ENCODE peak calls at places on chromosomes 6 and 20, in four cellular contexts. U, S, I and A are unnamed samples.

GRCh38 chr6:127117979-127118504 is 429 bp upstream of the RSPO3 start:
- DNase-seq in U (no peak), S (peak), I (no peak), A (no peak)

GRCh38 chr6:16216501-16217155 is 21.8 kb upstream of the GMPR start:
- DNase-seq in U (no peak), S (no peak), I (no peak), A (no peak)

GRCh38 chr6:74891358-74891811 is 314.5 kb downstream of the COL12A1 start:
- DNase-seq in U (no peak), S (no peak), I (no peak), A (no peak)

GRCh38 chr6:101296184-101296583 is 97.3 kb upstream of the GRIK2 start:
- DNase-seq in U (no peak), S (no peak), I (no peak), A (peak)

GRCh38 chr6:39137235-39137634 is 22.2 kb upstream of the SAYSD1 start:
- DNase-seq in U (peak), S (no peak), I (no peak), A (no peak)

GRCh38 chr20:1855113-1855512 is 40.1 kb upstream of the SIRPA start:
- DNase-seq in U (no peak), S (peak), I (no peak), A (no peak)

GRCh38 chr20:7773511-7773910 is 166.7 kb downstream of the HAO1 start:
- DNase-seq in U (no peak), S (no peak), I (no peak), A (no peak)

GRCh38 chr6:12114055-12114503 is 102.0 kb downstream of the HIVEP1 start:
- DNase-seq in U (no peak), S (no peak), I (no peak), A (no peak)

GRCh38 chr6:110878751-110879539 is 4.4 kb downstream of the AMD1 start:
- DNase-seq in U (peak), S (no peak), I (peak), A (no peak)

GRCh38 chr6:43874814-43875590 is 105.0 kb downstream of the VEGFA start:
- DNase-seq in U (no peak), S (no peak), I (no peak), A (no peak)